ENCODE peak calls at places on chromosomes 1 and 21, in four cellular contexts. T, P, D and H are unnamed samples.
A peak's percentile ranks its signal among the peaks of the same experiment; 100 is the strongest.

GRCh38 chr1:181179980-181180964 is 91.8 kb downstream of the IER5 start:
- DNase-seq in T (peak; percentile 27), P (peak; percentile 16), D (peak; percentile 52), H (peak; percentile 70)

GRCh38 chr1:179042087-179042486 is 16.4 kb downstream of the FAM20B start:
- DNase-seq in D (no peak), P (no peak), T (no peak), H (no peak)

GRCh38 chr21:17495680-17496079 is 17.2 kb upstream of the CXADR start:
- DNase-seq in P (no peak), D (no peak), T (no peak), H (no peak)

GRCh38 chr1:193754732-193755427 is 568.5 kb upstream of the B3GALT2 start:
- DNase-seq in D (no peak), T (no peak), P (peak; percentile 63), H (no peak)

GRCh38 chr21:45982758-45983731 is 1.5 kb downstream of the COL6A1 start:
- DNase-seq in D (no peak), T (no peak), P (peak; percentile 38), H (no peak)

GRCh38 chr1:33436557-33437296 is 5.8 kb upstream of the PHC2 start:
- DNase-seq in P (peak; percentile 78), T (no peak), D (no peak), H (no peak)

GRCh38 chr21:39312112-39313041 is 1.1 kb downstream of the BRWD1 start:
- DNase-seq in P (peak; percentile 94), T (peak; percentile 91), D (peak; percentile 96), H (peak; percentile 81)

GRCh38 chr1:154759196-154759595 is 110.9 kb downstream of the KCNN3 start:
- DNase-seq in D (no peak), T (peak; percentile 61), P (no peak), H (no peak)

GRCh38 chr1:21865943-21866628 is 54.0 kb downstream of the LDLRAD2 start:
- DNase-seq in T (no peak), P (peak; percentile 40), D (no peak), H (peak; percentile 96)

GRCh38 chr1:185561629-185562028 is 172.6 kb upstream of the HMCN1 start:
- DNase-seq in P (no peak), D (no peak), T (no peak), H (peak; percentile 69)

GRCh38 chr1:96721053-96721381 is 567 bp upstream of the PTBP2 start:
- DNase-seq in P (no peak), T (no peak), D (no peak), H (no peak)

GRCh38 chr1:87765686-87766085 is 437.0 kb downstream of the LMO4 start:
- DNase-seq in P (no peak), T (no peak), D (no peak), H (no peak)

GRCh38 chr1:175314300-175314699 is 121.7 kb upstream of the KIAA0040 start:
- DNase-seq in T (no peak), P (no peak), D (no peak), H (no peak)

GRCh38 chr1:91499904-91500755 is 521 bp upstream of the CDC7 start:
- DNase-seq in P (no peak), T (no peak), D (peak; percentile 3), H (peak; percentile 76)

GRCh38 chr1:115112496-115113375 is 23.4 kb upstream of the TSPAN2 start:
- DNase-seq in T (peak; percentile 44), D (no peak), P (peak; percentile 47), H (no peak)

GRCh38 chr1:235650341-235651169 is 971 bp upstream of the GNG4 start:
- DNase-seq in T (no peak), D (no peak), P (peak; percentile 78), H (no peak)

GRCh38 chr21:44939532-44940115 is at the start of gene SLX9:
- DNase-seq in P (peak; percentile 89), T (peak; percentile 77), D (peak; percentile 54), H (peak; percentile 60)

GRCh38 chr1:150579110-150579954 is at the start of gene MCL1:
- DNase-seq in D (peak; percentile 83), P (peak; percentile 98), T (peak; percentile 74), H (peak; percentile 96)

GRCh38 chr1:31111290-31111951 is 45.9 kb upstream of the PUM1 start:
- DNase-seq in P (no peak), T (no peak), D (no peak), H (peak; percentile 76)

GRCh38 chr1:157969693-157970485 is 23.6 kb upstream of the KIRREL1 start:
- DNase-seq in P (peak; percentile 74), D (no peak), T (no peak), H (peak; percentile 4)

GRCh38 chr1:91754348-91754747 is 131.6 kb downstream of the TGFBR3 start:
- DNase-seq in T (no peak), P (no peak), D (no peak), H (no peak)

GRCh38 chr1:76390451-76390850 is 315.9 kb downstream of the ST6GALNAC3 start:
- DNase-seq in P (no peak), T (no peak), D (peak; percentile 23), H (no peak)

GRCh38 chr1:170665625-170666024 is 1.7 kb downstream of the PRRX1 start:
- DNase-seq in T (no peak), D (no peak), P (no peak), H (no peak)

GRCh38 chr1:154682252-154682651 is 74.3 kb upstream of the ADAR start:
- DNase-seq in T (no peak), P (no peak), D (no peak), H (no peak)